ENCODE peak calls at places on chromosomes 12 and 14, in nine cellular contexts. N is midbrain; X is stromal cell of bone marrow; R is naive thymus-derived CD8-positive, alpha-beta T cell; I is mucosa of descending colon; Q is heart right ventricle; W is erythroblast; J is SW480; E is foreskin fibroblast. D is an unnamed sample.

GRCh38 chr14:22296722-22297121 is 292.3 kb downstream of the DAD1 start:
- DNase-seq in I (no peak), Q (no peak), E (no peak), R (no peak), N (no peak), W (no peak), J (peak; percentile 50), X (no peak), D (peak; percentile 69)

GRCh38 chr12:95599880-95600279 is 48.6 kb upstream of the USP44 start:
- DNase-seq in N (no peak), Q (no peak), W (no peak), J (no peak), I (no peak), E (no peak), R (no peak), X (no peak), D (no peak)

GRCh38 chr12:48973531-48973930 is 2.0 kb upstream of the WNT10B start:
- DNase-seq in J (no peak), W (no peak), E (peak; percentile 59), Q (peak; percentile 73), N (no peak), R (no peak), X (no peak), I (no peak), D (no peak)

GRCh38 chr14:25010471-25010870 is 39.5 kb downstream of the STXBP6 start:
- DNase-seq in N (no peak), J (no peak), Q (no peak), E (no peak), X (no peak), W (no peak), R (no peak), I (no peak), D (no peak)

GRCh38 chr14:61466249-61466904 is 145.0 kb downstream of the PRKCH start:
- DNase-seq in Q (peak; percentile 80), I (no peak), R (no peak), X (peak; percentile 88), E (peak; percentile 99), J (no peak), N (no peak), W (no peak), D (peak; percentile 90)

GRCh38 chr14:102849522-102850379 is 72.5 kb downstream of the TRAF3 start:
- DNase-seq in E (peak; percentile 20), W (peak; percentile 30), R (no peak), X (no peak), J (no peak), N (no peak), I (peak; percentile 80), Q (no peak), D (no peak)

GRCh38 chr12:121713257-121714155 is 954 bp downstream of the TMEM120B start:
- DNase-seq in N (no peak), I (peak; percentile 36), Q (peak; percentile 34), E (peak; percentile 31), W (peak; percentile 85), X (no peak), R (no peak), J (no peak), D (no peak)

GRCh38 chr14:93128785-93129459 is 13.2 kb upstream of the ITPK1 start:
- DNase-seq in W (no peak), E (no peak), N (no peak), Q (no peak), R (no peak), J (no peak), I (no peak), X (no peak), D (no peak)

GRCh38 chr14:98803196-98803595 is 468.8 kb downstream of the BCL11B start:
- DNase-seq in I (no peak), Q (no peak), R (no peak), W (no peak), J (no peak), E (no peak), X (no peak), N (no peak), D (peak; percentile 20)

GRCh38 chr14:99717682-99718013 is 33.5 kb downstream of the CYP46A1 start:
- DNase-seq in E (no peak), R (no peak), I (no peak), W (no peak), N (no peak), Q (no peak), J (no peak), X (no peak), D (no peak)

GRCh38 chr12:114732426-114733030 is 48.6 kb upstream of the TBX3 start:
- DNase-seq in I (no peak), X (no peak), E (no peak), R (no peak), Q (no peak), J (no peak), N (no peak), W (no peak), D (no peak)

GRCh38 chr12:31562594-31563328 is 28.2 kb downstream of the DENND5B start:
- DNase-seq in I (no peak), X (no peak), J (no peak), W (no peak), N (no peak), Q (no peak), R (no peak), E (no peak), D (no peak)

GRCh38 chr14:103418508-103418818 is 33.2 kb downstream of the MARK3 start:
- DNase-seq in R (no peak), J (no peak), E (peak; percentile 83), I (no peak), N (no peak), Q (no peak), X (no peak), W (peak; percentile 40), D (peak; percentile 35)

GRCh38 chr12:2008677-2009076 is 4.4 kb upstream of the DCP1B start:
- DNase-seq in I (no peak), J (no peak), E (no peak), R (no peak), Q (no peak), X (no peak), W (no peak), N (no peak), D (no peak)

GRCh38 chr12:9717070-9717925 is 15.6 kb downstream of the CLECL1 start:
- DNase-seq in J (no peak), W (no peak), X (no peak), N (no peak), Q (no peak), R (no peak), I (no peak), E (no peak), D (no peak)

GRCh38 chr12:45966486-45966885 is 23.9 kb downstream of the SCAF11 start:
- DNase-seq in I (no peak), N (no peak), E (peak; percentile 67), J (no peak), R (no peak), W (no peak), Q (no peak), X (peak; percentile 23), D (peak; percentile 17)

GRCh38 chr14:57834961-57835360 is 30.9 kb downstream of the SLC35F4 start:
- DNase-seq in R (no peak), N (no peak), Q (no peak), W (no peak), J (no peak), E (no peak), I (no peak), X (peak; percentile 14), D (no peak)

GRCh38 chr12:53074290-53074998 is 4.7 kb downstream of the SPRYD3 start:
- DNase-seq in E (no peak), N (no peak), I (no peak), X (no peak), R (no peak), J (no peak), W (no peak), Q (no peak), D (no peak)

GRCh38 chr12:16622315-16622714 is 16.4 kb upstream of the LMO3 start:
- DNase-seq in I (no peak), J (no peak), X (no peak), W (no peak), E (no peak), R (no peak), N (no peak), Q (no peak), D (no peak)

GRCh38 chr14:61578745-61579144 is 116.6 kb upstream of the HIF1A start:
- DNase-seq in I (no peak), N (no peak), X (no peak), W (no peak), E (no peak), Q (no peak), J (no peak), R (no peak), D (no peak)

GRCh38 chr12:68349921-68350606 is 17.9 kb upstream of the MDM1 start:
- DNase-seq in I (no peak), E (no peak), W (no peak), R (no peak), N (no peak), J (no peak), X (no peak), Q (no peak), D (peak; percentile 35)

GRCh38 chr14:37147310-37147875 is 25.0 kb downstream of the SLC25A21 start:
- DNase-seq in R (no peak), N (no peak), X (no peak), I (no peak), W (peak; percentile 26), J (no peak), E (no peak), Q (no peak), D (no peak)

GRCh38 chr14:90612801-90613200 is 203.4 kb downstream of the TTC7B start:
- DNase-seq in N (no peak), Q (no peak), X (no peak), W (no peak), I (no peak), E (no peak), J (no peak), R (no peak), D (no peak)

GRCh38 chr12:75876843-75877587 is 154.6 kb downstream of the PHLDA1 start:
- DNase-seq in W (no peak), X (no peak), E (no peak), I (no peak), R (no peak), N (no peak), J (peak; percentile 24), Q (no peak), D (no peak)

GRCh38 chr14:51328942-51329350 is 88.9 kb downstream of the TMX1 start:
- DNase-seq in R (no peak), J (no peak), W (no peak), N (no peak), I (no peak), X (peak; percentile 73), Q (no peak), E (peak; percentile 79), D (no peak)

GRCh38 chr12:53102883-53103807 is at the start of gene SOAT2:
- DNase-seq in R (peak; percentile 56), X (no peak), J (peak; percentile 60), I (no peak), Q (no peak), W (no peak), E (no peak), N (no peak), D (no peak)